ENCODE peak calls at places on chromosomes 4 and X, in four cellular contexts. L is CD8-positive, alpha-beta memory T cell; V is mammary epithelial cell; N is tibial artery. U is an unnamed sample.

GRCh38 chrX:16711219-16712115 is 1.0 kb downstream of the CTPS2 start:
- DNase-seq in L (no peak), V (no peak), N (no peak), U (peak; percentile 46)

GRCh38 chr4:181662383-181662782 is 580.8 kb upstream of the TENM3 start:
- DNase-seq in L (no peak), V (peak; percentile 20), N (no peak), U (peak; percentile 61)

GRCh38 chrX:135081695-135082094 is 29.8 kb upstream of the RTL8A start:
- DNase-seq in L (no peak), V (no peak), N (no peak), U (no peak)

GRCh38 chrX:92232182-92232581 is 453.0 kb downstream of the PCDH11X start:
- DNase-seq in L (no peak), V (no peak), N (no peak), U (no peak)

GRCh38 chr4:95256108-95256835 is 292.5 kb downstream of the UNC5C start:
- DNase-seq in L (no peak), V (no peak), N (no peak), U (no peak)

GRCh38 chr4:87442889-87443288 is 20.5 kb downstream of the NUDT9 start:
- DNase-seq in L (no peak), V (no peak), N (no peak), U (no peak)

GRCh38 chr4:1788254-1788973 is 4.7 kb upstream of the FGFR3 start:
- DNase-seq in L (no peak), V (no peak), N (no peak), U (no peak)

GRCh38 chrX:132634521-132634920 is 145.7 kb upstream of the MBNL3 start:
- DNase-seq in L (no peak), V (no peak), N (no peak), U (no peak)

GRCh38 chrX:87299563-87300160 is 217.9 kb upstream of the KLHL4 start:
- DNase-seq in L (no peak), V (peak; percentile 1), N (no peak), U (peak; percentile 29)

GRCh38 chr4:8537041-8537461 is 43.1 kb upstream of the GPR78 start:
- DNase-seq in L (no peak), V (peak; percentile 97), N (peak; percentile 70), U (no peak)

GRCh38 chrX:128439159-128439558 is 387.0 kb upstream of the ACTRT1 start:
- DNase-seq in L (no peak), V (no peak), N (no peak), U (no peak)

GRCh38 chrX:120769576-120770341 is 105.9 kb downstream of the CT47B1 start:
- DNase-seq in L (no peak), V (peak; percentile 64), N (no peak), U (peak; percentile 38)

GRCh38 chr4:118888666-118889312 is at the start of gene SYNPO2:
- DNase-seq in L (peak; percentile 47), V (peak; percentile 78), N (peak; percentile 85), U (peak; percentile 81)

GRCh38 chr4:150569384-150569987 is 12.5 kb upstream of the MAB21L2 start:
- DNase-seq in L (no peak), V (peak; percentile 37), N (no peak), U (no peak)

GRCh38 chrX:49237060-49237459 is 1.8 kb downstream of the CCDC22 start:
- DNase-seq in L (no peak), V (no peak), N (peak; percentile 27), U (no peak)

GRCh38 chrX:121165930-121166359 is 118.5 kb downstream of the GLUD2 start:
- DNase-seq in L (no peak), V (no peak), N (no peak), U (no peak)

GRCh38 chrX:7574325-7574724 is 268.6 kb upstream of the VCX start:
- DNase-seq in L (no peak), V (peak; percentile 64), N (no peak), U (no peak)

GRCh38 chrX:103372886-103373285 is 3.5 kb upstream of the BEX3 start:
- DNase-seq in L (no peak), V (no peak), N (no peak), U (peak; percentile 91)

GRCh38 chr4:140851032-140851636 is 94.9 kb upstream of the TBC1D9 start:
- DNase-seq in L (no peak), V (peak; percentile 45), N (peak; percentile 30), U (peak; percentile 76)

GRCh38 chrX:37383313-37383712 is 34.1 kb downstream of the PRRG1 start:
- DNase-seq in L (no peak), V (no peak), N (no peak), U (no peak)

GRCh38 chr4:90546114-90546513 is 418.9 kb downstream of the CCSER1 start:
- DNase-seq in L (no peak), V (peak; percentile 89), N (no peak), U (no peak)

GRCh38 chr4:98627883-98628282 is 30.5 kb downstream of the TSPAN5 start:
- DNase-seq in L (no peak), V (peak; percentile 31), N (no peak), U (no peak)

GRCh38 chr4:147732516-147733193 is 767 bp downstream of the ARHGAP10 start:
- DNase-seq in L (no peak), V (peak; percentile 51), N (no peak), U (peak; percentile 65)

GRCh38 chr4:100983426-100983825 is 363.9 kb downstream of the PPP3CA start:
- DNase-seq in L (no peak), V (no peak), N (no peak), U (no peak)

GRCh38 chr4:103915224-103915869 is 195.6 kb upstream of the TACR3 start:
- DNase-seq in L (no peak), V (peak; percentile 7), N (no peak), U (no peak)

GRCh38 chr4:25550376-25551030 is 105.1 kb upstream of the SLC34A2 start:
- DNase-seq in L (no peak), V (no peak), N (no peak), U (no peak)

GRCh38 chr4:141388483-141388882 is 167.8 kb downstream of the ZNF330 start:
- DNase-seq in L (no peak), V (peak; percentile 70), N (no peak), U (no peak)

GRCh38 chrX:134821370-134821769 is 163.1 kb upstream of the PLAC1 start:
- DNase-seq in L (no peak), V (no peak), N (peak; percentile 19), U (no peak)

GRCh38 chrX:137052641-137053235 is 18.9 kb upstream of the GPR101 start:
- DNase-seq in L (peak; percentile 44), V (no peak), N (no peak), U (peak; percentile 34)

GRCh38 chr4:24321637-24322036 is 262.7 kb downstream of the DHX15 start:
- DNase-seq in L (no peak), V (no peak), N (no peak), U (peak; percentile 8)

GRCh38 chrX:133415276-133416105 is at the start of gene GPC4:
- DNase-seq in L (no peak), V (peak; percentile 49), N (peak; percentile 52), U (peak; percentile 90)

GRCh38 chrX:130793966-130794365 is 109.0 kb downstream of the ENOX2 start:
- DNase-seq in L (no peak), V (no peak), N (no peak), U (no peak)

GRCh38 chrX:13840121-13840520 is 23.2 kb upstream of the GPM6B start:
- DNase-seq in L (no peak), V (no peak), N (no peak), U (no peak)

GRCh38 chrX:30283456-30284200 is 25.6 kb downstream of the NR0B1 start:
- DNase-seq in L (no peak), V (peak; percentile 88), N (no peak), U (peak; percentile 8)

GRCh38 chr4:102174800-102175199 is 170.5 kb downstream of the SLC39A8 start:
- DNase-seq in L (no peak), V (peak; percentile 61), N (no peak), U (no peak)

GRCh38 chr4:149203256-149204001 is 612.2 kb downstream of the IQCM start:
- DNase-seq in L (no peak), V (no peak), N (no peak), U (no peak)

GRCh38 chr4:138445098-138445497 is 202.9 kb upstream of the SLC7A11 start:
- DNase-seq in L (no peak), V (no peak), N (no peak), U (no peak)

GRCh38 chrX:150361070-150361776 is 1.9 kb upstream of the MAMLD1 start:
- DNase-seq in L (peak; percentile 52), V (peak; percentile 28), N (no peak), U (no peak)

GRCh38 chr4:15797320-15797719 is 19.2 kb downstream of the CD38 start:
- DNase-seq in L (no peak), V (peak; percentile 59), N (no peak), U (no peak)
- H3K4me3 ChIP-seq in L (no peak overlapping the region), V (no peak overlapping the region), N (no peak overlapping the region), U (no peak overlapping the region)

DNA sequence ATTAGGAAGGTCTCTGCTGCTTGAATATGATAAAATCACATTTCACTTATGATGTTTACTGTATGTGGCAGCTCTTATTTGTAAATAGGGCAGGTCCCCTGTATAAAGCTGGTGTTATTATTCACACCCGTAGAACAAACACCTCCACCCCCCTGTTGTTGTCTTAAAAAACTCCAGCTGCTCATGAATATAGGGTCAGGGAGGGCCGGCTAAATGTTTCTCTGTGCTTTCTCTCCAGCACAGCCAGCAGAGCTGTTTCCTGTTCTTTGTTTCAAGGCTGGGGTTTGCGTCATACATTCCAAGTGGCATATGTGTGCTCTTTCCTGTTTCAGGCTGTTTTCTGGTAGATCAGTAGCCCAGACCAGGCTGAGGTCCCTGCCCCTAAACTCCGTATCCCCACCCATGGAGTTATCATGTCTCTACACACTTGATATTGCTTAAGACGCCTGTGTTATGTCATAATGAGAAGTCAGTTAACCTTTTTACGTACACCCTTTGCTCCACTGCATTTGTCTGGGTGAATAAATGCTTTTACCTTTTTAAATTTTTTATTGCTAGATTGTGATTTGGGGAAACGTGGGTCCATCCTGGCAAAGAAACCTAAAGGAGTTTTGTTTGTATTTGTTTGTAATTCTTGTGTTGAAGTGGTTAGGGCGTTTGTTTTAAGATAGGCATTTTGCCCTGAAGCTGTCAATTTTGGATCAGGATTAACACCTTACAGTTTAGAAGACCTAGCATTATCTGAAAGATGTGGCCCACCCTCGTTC is 3.2 kb downstream of the KLF3 start:
- DNase-seq in L (peak; percentile 74), V (peak; percentile 98), N (peak; percentile 88), U (peak; percentile 71)
- H3K4me1 ChIP-seq in L (peaks cover 61% of the 10 kb centered on the region), V (peaks cover 43% of the 10 kb centered on the region), N (peaks cover 69% of the 10 kb centered on the region), U (peaks cover 29% of the 10 kb centered on the region)

GRCh38 chrX:81537723-81538122 is 335.8 kb downstream of the SH3BGRL start:
- DNase-seq in L (no peak), V (no peak), N (no peak), U (no peak)

GRCh38 chrX:81542255-81542654 is 340.4 kb downstream of the SH3BGRL start:
- DNase-seq in L (no peak), V (no peak), N (no peak), U (no peak)
- H3K9me3 ChIP-seq in L (no peaks in the 10 kb centered on the region), V (peaks cover 7% of the 10 kb centered on the region), N (no peaks in the 10 kb centered on the region), U (no peaks in the 10 kb centered on the region)

DNA sequence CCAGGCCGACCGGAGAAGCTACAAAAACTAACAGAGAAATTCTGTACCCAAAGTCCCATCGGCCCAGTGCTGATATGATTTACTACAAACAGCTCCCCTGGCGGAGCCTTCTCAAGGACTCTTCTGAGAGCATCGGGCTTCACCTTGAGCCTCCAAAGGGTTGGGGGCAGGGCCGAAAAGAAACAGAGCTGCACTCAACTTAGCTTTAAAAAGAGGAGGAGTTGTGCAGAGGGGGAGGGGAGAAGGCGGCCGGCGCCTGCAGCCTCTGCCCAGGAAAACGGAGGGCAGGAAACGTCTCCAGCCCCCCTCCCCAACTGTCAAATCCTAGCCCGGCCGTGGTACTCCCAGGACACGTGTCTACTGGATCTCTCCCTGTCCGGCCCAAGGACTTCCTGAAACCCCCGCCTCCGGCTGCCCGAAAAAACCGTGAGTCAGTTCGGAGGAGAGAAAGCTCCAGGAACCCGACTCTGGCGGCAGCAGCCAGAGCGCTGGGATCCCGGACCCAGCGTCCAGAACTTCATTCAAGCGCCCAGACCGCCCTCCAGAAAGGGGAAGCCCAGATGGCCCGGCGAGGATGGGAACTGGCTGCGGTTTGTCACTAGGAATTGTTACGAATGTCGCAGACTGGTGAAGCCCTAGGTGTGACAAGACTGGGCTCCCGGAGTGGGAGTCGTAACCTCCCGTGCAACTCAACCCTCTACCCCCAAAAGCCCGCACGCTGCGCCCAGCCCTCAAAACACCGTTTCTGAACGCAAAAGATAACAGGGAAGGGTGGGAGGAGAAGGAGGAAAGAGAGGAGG is 1.0 kb downstream of the ADAMTS3 start:
- DNase-seq in L (no peak), V (peak; percentile 82), N (peak; percentile 64), U (peak; percentile 90)
- H3K4me3 ChIP-seq in L (no peak overlapping the region), V (peak overlapping the region; percentile 73), N (peak overlapping the region; percentile 78), U (peak overlapping the region; percentile 46)